ENCODE peak calls at places on chromosome 11, in six cellular contexts. L, G, R, M, V and N are unnamed samples.

GRCh38 chr11:67268684-67269268 is 2.5 kb downstream of the GRK2 start:
- DNase-seq in L (no peak), G (no peak), R (no peak), M (no peak), V (no peak), N (no peak)

GRCh38 chr11:93329936-93330445 is 551 bp upstream of the DEUP1 start:
- DNase-seq in L (no peak), G (no peak), R (no peak), M (no peak), V (no peak), N (no peak)

GRCh38 chr11:8168485-8169257 is at the start of gene RIC3:
- DNase-seq in L (no peak), G (no peak), R (peak; percentile 53), M (peak; percentile 56), V (no peak), N (no peak)

GRCh38 chr11:46369458-46370152 is 11.9 kb upstream of the MDK start:
- DNase-seq in L (peak; percentile 48), G (no peak), R (no peak), M (no peak), V (peak; percentile 77), N (no peak)

GRCh38 chr11:29641201-29641600 is 375.6 kb downstream of the KCNA4 start:
- DNase-seq in L (no peak), G (no peak), R (no peak), M (no peak), V (no peak), N (no peak)

GRCh38 chr11:77047007-77047927 is 13.1 kb downstream of the B3GNT6 start:
- DNase-seq in L (peak; percentile 90), G (peak; percentile 46), R (peak; percentile 78), M (peak; percentile 77), V (peak; percentile 91), N (no peak)

GRCh38 chr11:99693941-99694492 is 673.3 kb downstream of the CNTN5 start:
- DNase-seq in L (no peak), G (no peak), R (no peak), M (no peak), V (peak; percentile 94), N (no peak)

GRCh38 chr11:31995525-31996123 is 95.2 kb upstream of the RCN1 start:
- DNase-seq in L (no peak), G (no peak), R (no peak), M (no peak), V (peak; percentile 19), N (no peak)

GRCh38 chr11:280762-281485 is 2.7 kb downstream of the NLRP6 start:
- DNase-seq in L (no peak), G (no peak), R (no peak), M (peak; percentile 49), V (no peak), N (no peak)

GRCh38 chr11:116420770-116421528 is 351.8 kb downstream of the BUD13 start:
- DNase-seq in L (peak; percentile 10), G (no peak), R (no peak), M (no peak), V (no peak), N (no peak)

GRCh38 chr11:16912607-16913006 is 101.6 kb downstream of the PLEKHA7 start:
- DNase-seq in L (no peak), G (no peak), R (no peak), M (no peak), V (no peak), N (no peak)

GRCh38 chr11:122201126-122201525 is 85.1 kb upstream of the BLID start:
- DNase-seq in L (no peak), G (no peak), R (no peak), M (no peak), V (no peak), N (peak; percentile 74)

GRCh38 chr11:106288988-106289387 is 211.5 kb downstream of the AASDHPPT start:
- DNase-seq in L (no peak), G (no peak), R (no peak), M (no peak), V (no peak), N (no peak)

GRCh38 chr11:122209619-122210377 is 93.8 kb upstream of the BLID start:
- DNase-seq in L (no peak), G (peak; percentile 69), R (peak; percentile 90), M (no peak), V (peak; percentile 88), N (no peak)

GRCh38 chr11:100863080-100863581 is 176.0 kb downstream of the ARHGAP42 start:
- DNase-seq in L (no peak), G (no peak), R (no peak), M (no peak), V (peak; percentile 95), N (no peak)

GRCh38 chr11:32225491-32226285 is 134.8 kb downstream of the RCN1 start:
- DNase-seq in L (no peak), G (no peak), R (no peak), M (no peak), V (no peak), N (peak; percentile 75)

GRCh38 chr11:133214646-133215045 is 317.7 kb downstream of the OPCML start:
- DNase-seq in L (no peak), G (no peak), R (no peak), M (no peak), V (no peak), N (no peak)

GRCh38 chr11:28250192-28250591 is 142.0 kb downstream of the METTL15 start:
- DNase-seq in L (no peak), G (no peak), R (no peak), M (no peak), V (no peak), N (no peak)

GRCh38 chr11:42319926-42320325 is 860.5 kb upstream of the LRRC4C start:
- DNase-seq in L (no peak), G (no peak), R (no peak), M (no peak), V (no peak), N (no peak)

GRCh38 chr11:128182844-128183243 is 404.5 kb downstream of the ETS1 start:
- DNase-seq in L (no peak), G (no peak), R (no peak), M (no peak), V (no peak), N (no peak)

GRCh38 chr11:88475991-88476418 is 138.5 kb upstream of the CTSC start:
- DNase-seq in L (no peak), G (no peak), R (no peak), M (no peak), V (peak; percentile 66), N (no peak)

GRCh38 chr11:65780770-65781151 is at the start of gene AP5B1:
- DNase-seq in L (no peak), G (peak; percentile 34), R (peak; percentile 61), M (peak; percentile 78), V (peak; percentile 41), N (no peak)

GRCh38 chr11:47270331-47271271 is 668 bp downstream of the MADD start:
- DNase-seq in L (no peak), G (no peak), R (no peak), M (peak; percentile 29), V (peak; percentile 72), N (no peak)

GRCh38 chr11:85898456-85898855 is 43.3 kb downstream of the CCDC83 start:
- DNase-seq in L (no peak), G (no peak), R (no peak), M (no peak), V (peak; percentile 11), N (no peak)

GRCh38 chr11:116084511-116084910 is 580.3 kb upstream of the CADM1 start:
- DNase-seq in L (no peak), G (no peak), R (no peak), M (no peak), V (no peak), N (no peak)

GRCh38 chr11:72968395-72968794 is 154.2 kb downstream of the ATG16L2 start:
- DNase-seq in L (no peak), G (no peak), R (no peak), M (no peak), V (no peak), N (no peak)

GRCh38 chr11:72971611-72972010 is 157.4 kb downstream of the ATG16L2 start:
- DNase-seq in L (no peak), G (no peak), R (no peak), M (no peak), V (no peak), N (no peak)

GRCh38 chr11:72970557-72971118 is 156.4 kb downstream of the ATG16L2 start:
- DNase-seq in L (no peak), G (no peak), R (no peak), M (no peak), V (peak; percentile 20), N (no peak)

GRCh38 chr11:72971211-72971610 is 157.0 kb downstream of the ATG16L2 start:
- DNase-seq in L (no peak), G (no peak), R (no peak), M (no peak), V (no peak), N (no peak)

GRCh38 chr11:72969894-72970335 is 155.7 kb downstream of the ATG16L2 start:
- DNase-seq in L (no peak), G (no peak), R (no peak), M (no peak), V (peak; percentile 88), N (no peak)
- TF ChIP-seq POLR2A in L (no peak), G (no peak), R (no peak), M (no peak), V (no peak), N (no peak)

GRCh38 chr11:102304686-102305085 is 12.6 kb upstream of the BIRC3 start:
- DNase-seq in L (no peak), G (no peak), R (no peak), M (no peak), V (no peak), N (no peak)

GRCh38 chr11:102309621-102310541 is 7.4 kb upstream of the BIRC3 start:
- DNase-seq in L (no peak), G (no peak), R (no peak), M (no peak), V (no peak), N (no peak)

GRCh38 chr11:102305352-102306047 is 11.8 kb upstream of the BIRC3 start:
- DNase-seq in L (no peak), G (no peak), R (no peak), M (no peak), V (no peak), N (no peak)

GRCh38 chr11:102306817-102307814 is 10.2 kb upstream of the BIRC3 start:
- DNase-seq in L (no peak), G (no peak), R (no peak), M (peak; percentile 70), V (no peak), N (no peak)

DNA sequence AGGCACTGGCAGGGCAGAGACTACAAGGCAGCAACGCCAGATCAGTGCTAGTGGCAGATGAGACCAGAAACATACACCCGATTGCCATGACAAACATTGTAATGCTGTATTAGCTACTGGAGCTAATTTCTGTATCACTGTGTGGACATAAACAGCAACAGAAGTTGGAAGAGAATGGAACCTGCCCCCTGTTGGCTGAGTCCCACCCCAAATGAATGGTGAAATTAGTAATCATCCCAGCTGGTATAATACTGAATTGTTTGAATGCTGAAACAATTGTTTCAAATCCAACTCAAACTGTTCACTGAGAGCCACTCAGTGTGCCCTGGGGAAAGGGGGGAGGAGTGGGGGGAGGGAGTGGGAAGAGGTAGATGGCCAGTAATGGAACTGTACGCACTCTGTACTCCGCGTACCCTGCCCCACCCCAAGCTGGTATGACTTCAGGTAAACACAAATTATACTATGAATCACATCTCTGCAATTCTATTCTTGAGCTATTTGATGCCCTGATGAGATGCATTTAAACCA is 11.2 kb upstream of the BIRC3 start:
- DNase-seq in L (no peak), G (no peak), R (no peak), M (peak; percentile 52), V (no peak), N (no peak)
- TF ChIP-seq CTCF in L (peak; percentile 59), G (no peak), R (no peak), M (no peak), V (no peak), N (no peak)

GRCh38 chr11:73322986-73323306 is 14.9 kb downstream of the ARHGEF17 start:
- DNase-seq in L (no peak), G (no peak), R (no peak), M (no peak), V (no peak), N (no peak)
- H3K4me1 ChIP-seq in L (peaks cover 53% of the 10 kb centered on the region), G (peaks cover 100% of the 10 kb centered on the region), R (peaks cover 29% of the 10 kb centered on the region), M (no peaks in the 10 kb centered on the region), V (peaks cover 70% of the 10 kb centered on the region), N (peaks cover 98% of the 10 kb centered on the region)

GRCh38 chr11:129323896-129324522 is 51.6 kb upstream of the BARX2 start:
- DNase-seq in L (no peak), G (peak; percentile 17), R (no peak), M (no peak), V (peak; percentile 28), N (no peak)
- TF ChIP-seq POLR2A in L (no peak), G (no peak), R (no peak), M (no peak), V (no peak), N (no peak)